ENCODE peak calls at places on chromosomes 6 and 20, in nine cellular contexts. F is mesendoderm, H is left ventricle myocardium inferior, G is cardiac muscle cell, Q is sigmoid colon, Y is stomach, B is kidney, I is psoas muscle, M is GM23338. A is an unnamed sample.
A peak's percentile ranks its signal among the peaks of the same experiment; 100 is the strongest.

GRCh38 chr20:15512916-15513315 is 1060.3 kb downstream of the KIF16B start:
- DNase-seq in Y (no peak), G (no peak), I (no peak), B (no peak), F (no peak), H (no peak), M (no peak), Q (no peak), A (no peak)

GRCh38 chr6:53441761-53442160 is 93.0 kb upstream of the ELOVL5 start:
- DNase-seq in Y (no peak), Q (no peak), F (no peak), M (no peak), B (no peak), G (no peak), H (no peak), I (no peak), A (no peak)

GRCh38 chr6:18126116-18126515 is 3.6 kb upstream of the NHLRC1 start:
- DNase-seq in Y (no peak), G (no peak), M (no peak), H (no peak), I (no peak), B (no peak), Q (no peak), F (peak; percentile 6), A (no peak)

GRCh38 chr6:148667395-148667794 is 79.4 kb upstream of the UST start:
- DNase-seq in I (no peak), M (no peak), G (no peak), B (no peak), Y (no peak), H (no peak), F (no peak), Q (no peak), A (no peak)

GRCh38 chr6:25485820-25486559 is 166.0 kb upstream of the SCGN start:
- DNase-seq in I (no peak), Q (peak; percentile 63), G (peak; percentile 95), F (peak; percentile 38), Y (peak; percentile 37), B (no peak), H (peak; percentile 66), M (no peak), A (peak; percentile 86)

GRCh38 chr20:37714973-37715657 is 21.3 kb downstream of the CTNNBL1 start:
- DNase-seq in I (no peak), B (no peak), G (no peak), M (no peak), H (no peak), Y (no peak), F (no peak), Q (no peak), A (no peak)

GRCh38 chr6:40627316-40627715 is 40.2 kb upstream of the LRFN2 start:
- DNase-seq in M (no peak), I (no peak), H (no peak), Q (no peak), F (no peak), Y (no peak), B (no peak), G (no peak), A (no peak)

GRCh38 chr6:90284745-90285481 is 11.7 kb downstream of the BACH2 start:
- DNase-seq in H (no peak), Q (no peak), Y (no peak), G (no peak), B (no peak), F (peak; percentile 23), I (no peak), M (no peak), A (no peak)

GRCh38 chr20:17653835-17654648 is 28.0 kb downstream of the RRBP1 start:
- DNase-seq in G (no peak), Y (no peak), F (no peak), Q (peak; percentile 57), M (no peak), H (no peak), I (peak; percentile 6), B (no peak), A (no peak)

GRCh38 chr6:158402184-158402583 is 89.9 kb downstream of the TULP4 start:
- DNase-seq in M (no peak), Y (no peak), H (no peak), I (no peak), Q (no peak), G (no peak), B (no peak), F (no peak), A (no peak)

GRCh38 chr6:142773324-142773723 is 171.7 kb downstream of the HIVEP2 start:
- DNase-seq in F (no peak), M (no peak), B (no peak), H (no peak), I (no peak), G (no peak), Y (no peak), Q (no peak), A (no peak)

GRCh38 chr6:157392927-157393666 is 12.1 kb downstream of the ZDHHC14 start:
- DNase-seq in Q (no peak), Y (peak; percentile 64), M (no peak), G (peak; percentile 39), H (no peak), F (peak; percentile 67), B (no peak), I (no peak), A (peak; percentile 61)

GRCh38 chr6:148628251-148628650 is 118.6 kb upstream of the UST start:
- DNase-seq in M (peak; percentile 25), G (no peak), I (no peak), B (no peak), F (no peak), Q (no peak), Y (no peak), H (no peak), A (no peak)

GRCh38 chr6:16326971-16327776 is 88.8 kb downstream of the GMPR start:
- DNase-seq in Y (no peak), M (no peak), I (no peak), Q (no peak), B (no peak), G (no peak), F (no peak), H (no peak), A (peak; percentile 66)

GRCh38 chr20:45114465-45115385 is at the start of gene WFDC5:
- DNase-seq in F (no peak), B (no peak), Y (no peak), G (no peak), M (peak; percentile 47), I (no peak), Q (no peak), H (no peak), A (no peak)

GRCh38 chr20:35561671-35562070 is 19.8 kb downstream of the ERGIC3 start:
- DNase-seq in G (no peak), Y (no peak), F (peak; percentile 30), Q (no peak), H (no peak), B (no peak), I (peak; percentile 35), M (peak; percentile 64), A (no peak)

GRCh38 chr6:148416309-148416965 is 73.8 kb downstream of the SASH1 start:
- DNase-seq in M (no peak), Q (no peak), B (no peak), I (no peak), F (no peak), H (no peak), Y (no peak), G (peak; percentile 6), A (no peak)

GRCh38 chr6:99604161-99605073 is 2.2 kb upstream of the PRDM13 start:
- DNase-seq in Y (no peak), I (no peak), B (no peak), H (no peak), Q (no peak), M (peak; percentile 61), F (no peak), G (no peak), A (no peak)
- H3K27ac ChIP-seq in Y (no peak overlapping the region), I (no peak overlapping the region), B (no peak overlapping the region), H (no peak overlapping the region), Q (no peak overlapping the region), M (no peak overlapping the region), F (no peak overlapping the region), G (no peak overlapping the region), A (no peak overlapping the region)

DNA sequence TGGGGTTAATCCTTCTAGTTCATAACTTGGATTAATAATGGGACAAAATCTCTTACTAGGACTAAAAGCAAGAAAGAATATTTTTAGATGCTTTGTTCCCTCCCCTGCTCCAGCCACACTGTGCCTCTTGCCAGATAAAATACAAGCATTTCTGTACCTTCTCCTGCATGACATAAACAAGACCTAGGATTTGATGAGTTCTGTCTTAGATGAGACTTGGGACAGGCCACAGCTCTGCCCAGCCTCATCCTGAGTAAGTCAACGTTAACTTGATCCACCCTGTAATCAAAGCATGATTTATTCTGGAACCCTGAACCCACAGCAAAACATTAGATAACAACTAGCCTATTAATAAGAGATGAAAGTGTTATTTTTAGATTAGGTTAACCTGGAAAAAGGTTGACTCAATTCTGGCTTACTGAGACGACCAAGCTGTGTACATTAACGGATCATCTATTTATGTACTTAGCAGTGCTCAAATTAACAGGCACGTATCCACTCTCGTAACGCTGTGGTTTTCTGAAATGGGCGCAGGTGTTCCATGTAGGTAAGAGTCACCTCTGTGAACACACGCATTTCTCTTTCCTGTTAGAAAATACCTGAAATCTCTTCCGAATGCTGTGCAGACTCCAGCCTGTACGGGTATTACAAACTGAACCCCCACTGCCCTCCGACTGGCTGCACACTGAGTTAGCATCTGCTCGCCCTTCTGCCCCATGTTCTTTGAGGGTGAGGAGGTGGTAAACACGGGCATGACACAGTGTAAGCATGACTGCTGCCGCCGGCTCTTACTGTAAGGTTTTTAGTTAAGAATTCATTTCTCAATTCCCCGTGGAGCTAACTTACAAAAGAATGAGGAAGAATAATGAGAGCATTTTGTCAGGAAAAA is 132.1 kb upstream of the FOXQ1 start:
- DNase-seq in Y (no peak), M (no peak), Q (no peak), F (no peak), B (no peak), G (no peak), I (no peak), H (no peak), A (no peak)
- H3K4me3 ChIP-seq in Y (no peak overlapping the region), M (no peak overlapping the region), Q (no peak overlapping the region), F (no peak overlapping the region), B (no peak overlapping the region), G (no peak overlapping the region), I (no peak overlapping the region), H (no peak overlapping the region), A (no peak overlapping the region)

GRCh38 chr6:12538881-12539357 is 177.6 kb upstream of the PHACTR1 start:
- DNase-seq in G (no peak), Q (no peak), I (no peak), F (no peak), M (no peak), Y (peak; percentile 65), H (peak; percentile 19), B (peak; percentile 91), A (peak; percentile 76)
- H3K27ac ChIP-seq in G (no peak overlapping the region), Q (no peak overlapping the region), I (no peak overlapping the region), F (no peak overlapping the region), M (no peak overlapping the region), Y (no peak overlapping the region), H (no peak overlapping the region), B (peak overlapping the region; percentile 79), A (no peak overlapping the region)

DNA sequence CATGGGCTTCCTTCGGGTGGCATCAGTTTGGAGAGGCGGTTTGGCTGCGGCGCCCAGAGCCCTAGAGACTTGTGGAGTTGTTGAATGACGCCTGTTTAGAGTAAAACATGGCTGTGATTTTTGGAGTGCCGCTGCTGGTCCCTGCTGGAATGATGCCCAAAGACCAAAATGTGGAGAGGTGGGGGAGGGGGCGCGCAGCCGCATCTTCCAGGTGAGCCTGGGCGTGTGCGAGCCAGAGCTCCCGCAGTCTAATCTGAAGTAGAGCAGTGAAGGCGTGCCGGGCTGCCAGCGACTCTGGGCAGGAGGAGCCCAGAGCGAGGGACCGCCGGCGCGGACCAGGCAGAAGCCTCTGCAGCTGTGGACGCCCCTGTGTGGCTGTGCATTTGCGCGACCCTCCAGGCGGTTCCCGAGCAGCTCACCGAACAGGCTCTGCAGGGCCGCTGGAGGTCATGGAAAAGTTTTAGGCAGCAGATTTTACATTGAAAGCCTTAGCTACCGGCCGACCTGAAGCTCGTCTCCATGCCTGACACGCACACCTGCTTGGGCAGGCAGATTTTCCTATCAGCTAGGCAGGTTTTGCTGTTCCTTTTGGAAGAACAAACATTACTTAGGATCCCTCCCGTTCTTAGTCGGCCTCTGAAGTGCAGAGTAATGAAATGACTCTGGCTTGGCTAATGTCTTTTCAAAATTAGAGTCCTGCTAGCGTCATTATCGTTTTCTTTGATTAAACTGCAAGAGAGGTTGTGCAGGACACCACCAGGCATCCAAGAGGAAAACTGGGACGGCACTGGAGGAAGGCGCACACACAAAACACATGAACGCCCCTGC is 298.2 kb downstream of the PHACTR1 start:
- DNase-seq in Q (no peak), G (peak; percentile 53), F (peak; percentile 58), Y (no peak), H (peak; percentile 34), I (no peak), B (peak; percentile 73), M (peak; percentile 83), A (peak; percentile 50)
- H3K4me3 ChIP-seq in Q (peak overlapping the region; percentile 45), G (peak overlapping the region; percentile 73), F (no peak overlapping the region), Y (peak overlapping the region; percentile 61), H (peak overlapping the region; percentile 83), I (peak overlapping the region; percentile 64), B (peak overlapping the region; percentile 21), M (peak overlapping the region; percentile 79), A (peak overlapping the region; percentile 78)

A was measured in right cardiac atrium.